ENCODE peak calls at places on chromosomes 2 and 18, in four cellular contexts. X is AG04450; G is activated CD4-positive, alpha-beta T cell treated with anti-CD3 and anti-CD28 coated beads, Interleukin-2, amount 50 U/mL, for 48 hours; F is mammary epithelial cell. H is an unnamed sample.

GRCh38 chr2:114446571-114446970 is 4.1 kb downstream of the DPP10 start:
- DNase-seq in F (no peak), G (no peak), X (no peak), H (no peak)

GRCh38 chr2:39778775-39779751 is at the start of gene THUMPD2:
- DNase-seq in F (peak; percentile 63), G (peak; percentile 63), X (no peak), H (peak; percentile 71)

GRCh38 chr2:5696741-5697521 is 4.7 kb downstream of the SOX11 start:
- DNase-seq in X (no peak), G (no peak), F (no peak), H (no peak)

GRCh38 chr2:113888641-113889470 is 1.0 kb upstream of the ACTR3 start:
- DNase-seq in F (no peak), G (no peak), X (no peak), H (no peak)

GRCh38 chr2:241157841-241158545 is 7.7 kb downstream of the PPP1R7 start:
- DNase-seq in X (no peak), F (no peak), G (no peak), H (no peak)

GRCh38 chr18:55418439-55418838 is 169.6 kb downstream of the TCF4 start:
- DNase-seq in X (no peak), F (no peak), G (no peak), H (no peak)

GRCh38 chr2:71888741-71889445 is 258.8 kb downstream of the CYP26B1 start:
- DNase-seq in G (no peak), F (no peak), X (no peak), H (no peak)

GRCh38 chr18:36297419-36298112 is at the start of gene FHOD3:
- DNase-seq in G (no peak), F (peak; percentile 52), X (no peak), H (no peak)

GRCh38 chr2:68620762-68621161 is 22.6 kb upstream of the PROKR1 start:
- DNase-seq in X (no peak), F (no peak), G (no peak), H (no peak)

GRCh38 chr2:241768850-241769249 is 7.8 kb upstream of the GAL3ST2 start:
- DNase-seq in X (no peak), F (no peak), G (no peak), H (no peak)

GRCh38 chr2:98134138-98134537 is 47.2 kb downstream of the VWA3B start:
- DNase-seq in X (no peak), G (peak; percentile 52), F (no peak), H (no peak)

GRCh38 chr2:218745160-218745558 is 34.5 kb downstream of the TTLL4 start:
- DNase-seq in F (peak; percentile 37), X (no peak), G (no peak), H (no peak)

GRCh38 chr18:55097406-55098170 is 138.3 kb upstream of the CCDC68 start:
- DNase-seq in F (no peak), X (no peak), G (no peak), H (peak; percentile 88)

GRCh38 chr2:152222975-152223638 is 47.5 kb upstream of the STAM2 start:
- DNase-seq in F (peak; percentile 68), G (no peak), X (peak; percentile 59), H (peak; percentile 30)

GRCh38 chr2:211368467-211368866 is 812.1 kb downstream of the CPS1 start:
- DNase-seq in G (no peak), X (no peak), F (no peak), H (no peak)

GRCh38 chr2:135657806-135658582 is 83.7 kb upstream of the UBXN4 start:
- DNase-seq in X (no peak), G (peak; percentile 16), F (no peak), H (no peak)

GRCh38 chr2:164873096-164873670 is 31.6 kb upstream of the COBLL1 start:
- DNase-seq in F (peak; percentile 32), X (no peak), G (no peak), H (no peak)

GRCh38 chr2:215746507-215747243 is 266.7 kb downstream of the MREG start:
- DNase-seq in F (no peak), X (no peak), G (peak; percentile 33), H (no peak)

GRCh38 chr2:186641807-186642321 is 52.0 kb upstream of the FAM171B start:
- DNase-seq in F (peak; percentile 74), G (no peak), X (peak; percentile 48), H (peak; percentile 78)

GRCh38 chr18:62206593-62206992 is 19.5 kb downstream of the RELCH start:
- DNase-seq in G (no peak), F (no peak), X (no peak), H (no peak)

GRCh38 chr2:28152585-28153284 is 239.9 kb upstream of the FOSL2 start:
- DNase-seq in G (no peak), X (no peak), F (peak; percentile 59), H (no peak)

GRCh38 chr18:26544459-26544858 is 3.9 kb downstream of the KCTD1 start:
- DNase-seq in F (no peak), G (no peak), X (no peak), H (no peak)

GRCh38 chr2:134138115-134138514 is 115.8 kb upstream of the MGAT5 start:
- DNase-seq in F (no peak), X (no peak), G (no peak), H (no peak)

GRCh38 chr2:158781562-158781961 is 13.6 kb upstream of the DAPL1 start:
- DNase-seq in G (no peak), X (no peak), F (peak; percentile 91), H (no peak)

GRCh38 chr2:223611061-223611460 is 8.9 kb upstream of the SCG2 start:
- DNase-seq in F (no peak), X (no peak), G (no peak), H (no peak)

GRCh38 chr2:167733750-167734149 is 513.6 kb downstream of the STK39 start:
- DNase-seq in G (no peak), F (no peak), X (no peak), H (no peak)